ENCODE peak calls at places on chromosomes 12 and 14, in six cellular contexts. Y is AG09309; E is A673; M is sigmoid colon; H is glutamatergic neuron; T is CD4-positive, alpha-beta T cell. J is an unnamed sample.

GRCh38 chr12:6868211-6869048 is 1.1 kb downstream of the TPI1 start:
- DNase-seq in Y (no peak), E (peak), M (no peak), H (peak), T (no peak), J (no peak)

GRCh38 chr14:80049055-80049454 is 162.2 kb downstream of the DIO2 start:
- DNase-seq in Y (no peak), E (no peak), M (no peak), H (no peak), T (no peak), J (no peak)

GRCh38 chr14:65658202-65658601 is 245.7 kb downstream of the FUT8 start:
- DNase-seq in Y (peak), E (no peak), M (no peak), H (no peak), T (no peak), J (no peak)

GRCh38 chr12:115683240-115683765 is 594.2 kb downstream of the MED13L start:
- DNase-seq in Y (no peak), E (no peak), M (no peak), H (no peak), T (no peak), J (no peak)

GRCh38 chr14:94867209-94867608 is 97.3 kb upstream of the GSC start:
- DNase-seq in Y (no peak), E (no peak), M (no peak), H (no peak), T (no peak), J (no peak)

GRCh38 chr14:105838591-105839424 is 312.4 kb downstream of the TMEM121 start:
- DNase-seq in Y (no peak), E (no peak), M (peak), H (no peak), T (no peak), J (no peak)

GRCh38 chr14:68651075-68651474 is 141.8 kb downstream of the ZFP36L1 start:
- DNase-seq in Y (no peak), E (no peak), M (no peak), H (no peak), T (no peak), J (no peak)

GRCh38 chr14:78403278-78403815 is 233.2 kb downstream of the NRXN3 start:
- DNase-seq in Y (no peak), E (peak), M (no peak), H (no peak), T (no peak), J (no peak)

GRCh38 chr12:56601503-56601902 is 28.6 kb downstream of the BAZ2A start:
- DNase-seq in Y (no peak), E (peak), M (no peak), H (peak), T (peak), J (no peak)

GRCh38 chr12:104733717-104734175 is 224.3 kb downstream of the SLC41A2 start:
- DNase-seq in Y (no peak), E (peak), M (no peak), H (no peak), T (no peak), J (no peak)

GRCh38 chr12:92608418-92609091 is 94.2 kb upstream of the PLEKHG7 start:
- DNase-seq in Y (no peak), E (peak), M (no peak), H (no peak), T (no peak), J (no peak)

GRCh38 chr14:75141062-75141461 is 14.2 kb upstream of the NEK9 start:
- DNase-seq in Y (no peak), E (no peak), M (no peak), H (no peak), T (no peak), J (no peak)

GRCh38 chr12:121590476-121591143 is 9.8 kb upstream of the KDM2B start:
- DNase-seq in Y (no peak), E (no peak), M (no peak), H (no peak), T (peak), J (no peak)

GRCh38 chr12:75208851-75209781 is 523 bp downstream of the KCNC2 start:
- DNase-seq in Y (no peak), E (peak), M (no peak), H (peak), T (no peak), J (no peak)

GRCh38 chr12:123660328-123660727 is 10.6 kb upstream of the TCTN2 start:
- DNase-seq in Y (peak), E (peak), M (no peak), H (no peak), T (no peak), J (no peak)

GRCh38 chr12:26010293-26010821 is 51.9 kb downstream of the RASSF8 start:
- DNase-seq in Y (no peak), E (peak), M (no peak), H (no peak), T (no peak), J (no peak)

GRCh38 chr14:51539571-51540037 is 112.1 kb upstream of the FRMD6 start:
- DNase-seq in Y (peak), E (no peak), M (no peak), H (no peak), T (no peak), J (no peak)

GRCh38 chr14:43483415-43483814 is 1023.7 kb downstream of the FSCB start:
- DNase-seq in Y (no peak), E (no peak), M (no peak), H (no peak), T (no peak), J (no peak)

GRCh38 chr12:48854488-48854887 is 2.5 kb upstream of the DDX23 start:
- DNase-seq in Y (no peak), E (no peak), M (no peak), H (no peak), T (no peak), J (no peak)

GRCh38 chr14:96055065-96055752 is 16.0 kb downstream of the C14orf132 start:
- DNase-seq in Y (no peak), E (no peak), M (no peak), H (no peak), T (no peak), J (no peak)

GRCh38 chr12:591571-592505 is 71.4 kb downstream of the NINJ2 start:
- DNase-seq in Y (no peak), E (no peak), M (peak), H (peak), T (no peak), J (no peak)

GRCh38 chr12:58961906-58962305 is 41.6 kb upstream of the LRIG3 start:
- DNase-seq in Y (no peak), E (peak), M (no peak), H (no peak), T (no peak), J (no peak)

GRCh38 chr12:43758247-43758727 is 303 bp downstream of the PUS7L start:
- DNase-seq in Y (no peak), E (peak), M (peak), H (peak), T (no peak), J (no peak)

GRCh38 chr12:50256761-50257160 is 26.6 kb downstream of the LIMA1 start:
- DNase-seq in Y (no peak), E (no peak), M (no peak), H (no peak), T (no peak), J (no peak)

GRCh38 chr14:77140937-77141591 is 527 bp downstream of the ZDHHC22 start:
- DNase-seq in Y (no peak), E (peak), M (no peak), H (peak), T (no peak), J (no peak)

GRCh38 chr12:46524778-46525177 is 152.2 kb upstream of the SLC38A2 start:
- DNase-seq in Y (no peak), E (no peak), M (peak), H (no peak), T (no peak), J (no peak)

GRCh38 chr12:27898022-27898421 is 74.5 kb downstream of the PTHLH start:
- DNase-seq in Y (no peak), E (no peak), M (no peak), H (no peak), T (no peak), J (no peak)

DNA sequence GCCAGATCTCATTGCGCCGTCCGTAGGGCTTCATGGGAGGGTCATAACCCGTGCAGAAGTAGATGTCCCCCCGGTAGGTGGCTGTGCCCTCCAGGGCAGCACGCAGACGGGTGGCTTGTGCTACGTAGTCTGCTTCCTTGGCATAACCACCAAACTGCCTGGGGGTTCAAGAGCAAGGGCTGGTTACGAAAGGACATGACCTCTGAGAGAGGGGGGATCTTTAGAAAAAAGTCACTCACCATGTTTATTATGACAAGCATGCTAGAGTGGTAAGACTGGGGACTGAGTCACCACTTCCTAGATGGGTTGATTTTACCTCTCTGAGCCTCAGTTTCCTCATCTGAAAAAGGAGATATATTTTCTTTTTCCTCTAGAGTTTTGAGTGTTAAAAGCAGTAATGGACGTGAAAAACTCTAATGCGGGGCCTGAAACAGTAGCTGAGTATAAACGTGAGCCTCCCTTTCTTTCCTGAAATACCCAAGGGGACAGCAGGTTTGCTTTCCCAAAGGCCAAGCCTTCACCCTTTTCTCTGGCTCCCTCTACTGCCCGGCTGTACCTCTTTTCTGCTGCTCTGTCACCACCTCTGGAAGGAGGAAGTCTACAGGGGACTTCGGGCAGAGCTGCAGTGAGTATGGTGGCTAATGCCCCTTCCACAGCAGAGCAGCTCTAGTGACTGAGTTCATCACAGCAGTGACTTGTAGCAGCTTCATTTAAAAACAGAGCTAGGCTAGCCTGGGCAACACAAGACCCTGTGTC is 23.5 kb upstream of the GPRC5D start:
- DNase-seq in Y (no peak), E (peak), M (no peak), H (no peak), T (no peak), J (no peak)
- TF ChIP-seq CTCF in Y (peak), E (peak), M (no peak), H (no peak), T (no peak), J (peak)

DNA sequence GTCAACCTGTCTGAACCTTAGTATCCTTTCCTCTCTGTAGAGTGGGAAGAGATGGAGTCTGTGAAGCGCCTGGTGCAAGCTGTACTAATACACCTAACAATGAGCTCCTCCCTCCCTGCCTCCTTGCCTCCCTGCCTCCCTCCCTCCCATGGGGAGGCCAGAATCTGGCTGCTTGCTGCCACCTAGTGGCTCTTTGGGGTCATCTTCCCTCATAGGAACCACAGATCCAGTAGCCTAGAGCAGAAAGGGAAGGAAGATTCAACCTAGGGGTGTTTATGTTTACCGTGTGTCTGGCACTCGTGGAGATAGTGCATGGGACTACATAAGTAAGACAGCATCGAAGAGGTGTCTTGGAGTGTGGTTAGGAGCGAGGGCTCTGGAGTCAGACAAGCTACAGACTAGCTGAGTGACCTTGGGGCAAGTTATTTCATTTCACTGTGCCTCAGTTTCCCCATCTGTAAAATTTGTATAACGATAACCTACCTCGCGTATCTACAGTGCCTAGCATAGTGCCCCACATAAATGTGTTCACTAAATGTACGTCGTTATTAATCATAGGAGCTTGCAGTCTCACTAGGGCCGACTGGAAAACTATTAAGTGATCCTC is 35.5 kb upstream of the TSPAN9 start:
- DNase-seq in Y (peak), E (peak), M (peak), H (peak), T (peak), J (peak)
- TF ChIP-seq CTCF in Y (peak), E (peak), M (no peak), H (peak), T (peak), J (peak)

DNA sequence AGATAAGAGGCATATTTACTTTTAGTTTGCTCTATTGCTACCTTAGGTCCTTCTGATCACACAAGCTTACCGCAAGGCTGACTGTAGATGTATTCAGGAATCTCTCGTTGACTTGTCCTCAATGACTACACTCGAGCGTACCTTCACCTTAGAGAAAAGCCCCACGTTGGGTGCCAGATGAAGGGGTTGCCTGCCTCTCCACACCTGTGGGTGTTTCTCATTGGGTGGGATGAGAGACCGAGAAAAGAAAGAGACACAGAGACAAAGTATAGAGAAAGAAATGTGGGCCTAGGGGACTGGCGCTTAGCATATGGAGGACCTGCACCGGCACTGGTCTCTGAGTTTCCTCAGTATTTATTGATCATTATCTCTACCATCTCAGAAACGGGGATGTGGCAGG is 51.8 kb downstream of the ASCL4 start:
- DNase-seq in Y (no peak), E (no peak), M (no peak), H (no peak), T (no peak), J (no peak)
- TF ChIP-seq CTCF in Y (no peak), E (no peak), M (no peak), H (no peak), T (no peak), J (no peak)

GRCh38 chr12:102917026-102917787 is at the start of gene PAH:
- DNase-seq in Y (no peak), E (peak), M (no peak), H (no peak), T (no peak), J (no peak)
- TF ChIP-seq CTCF in Y (no peak), E (no peak), M (no peak), H (no peak), T (no peak), J (no peak)